ENCODE peak calls at places on chromosomes 13 and 19, in ten cellular contexts. U is spleen; F is SHP77; C is NCI-H1092 treated with DMSO at 0.1 percent for 48 hours; N is mesothelial cell of epicardium; Y is activated T-cell treated with anti-CD3 and anti-CD28 coated beads, Interleukin-2, amount 50 U/mL, for 1 hour; L is thoracic aorta; X is GM06990; P is HEK293T; I is stimulated activated CD4-positive, alpha-beta T cell treated with anti-CD3 and anti-CD28 coated beads, Interleukin-1b, Interleukin-23, amount 100 ng/mL, for 24 hours. Q is an unnamed sample.

GRCh38 chr19:49502866-49503581 is 6.8 kb downstream of the RPS11 start:
- DNase-seq in U (no peak), F (no peak), C (peak), N (no peak), Y (peak), L (no peak), X (no peak), P (peak), I (no peak), Q (peak)

GRCh38 chr19:7748756-7749155 is 1.4 kb upstream of the CD209 start:
- DNase-seq in U (no peak), F (no peak), C (peak), N (no peak), Y (no peak), L (no peak), X (no peak), P (no peak), I (no peak), Q (peak)

GRCh38 chr13:44092053-44092452 is 212.3 kb downstream of the LACC1 start:
- DNase-seq in U (no peak), F (no peak), C (no peak), N (no peak), Y (no peak), L (no peak), X (no peak), P (no peak), I (no peak), Q (no peak)

GRCh38 chr13:33757713-33758112 is 60.2 kb upstream of the RFC3 start:
- DNase-seq in U (no peak), F (no peak), C (no peak), N (no peak), Y (no peak), L (no peak), X (peak), P (no peak), I (no peak), Q (no peak)

GRCh38 chr13:94209110-94209509 is 270.4 kb downstream of the DCT start:
- DNase-seq in U (no peak), F (no peak), C (peak), N (no peak), Y (no peak), L (no peak), X (no peak), P (peak), I (no peak), Q (no peak)

GRCh38 chr13:42539670-42540069 is 34.3 kb upstream of the TNFSF11 start:
- DNase-seq in U (no peak), F (no peak), C (no peak), N (no peak), Y (no peak), L (no peak), X (no peak), P (no peak), I (no peak), Q (no peak)

GRCh38 chr13:105116966-105117365 is 1418.5 kb downstream of the EFNB2 start:
- DNase-seq in U (no peak), F (no peak), C (no peak), N (no peak), Y (no peak), L (no peak), X (no peak), P (no peak), I (no peak), Q (no peak)

GRCh38 chr19:49407079-49407478 is 16.2 kb downstream of the PTH2 start:
- DNase-seq in U (no peak), F (no peak), C (no peak), N (no peak), Y (no peak), L (no peak), X (no peak), P (no peak), I (no peak), Q (no peak)

GRCh38 chr13:74036373-74036772 is 97.8 kb downstream of the KLF12 start:
- DNase-seq in U (no peak), F (no peak), C (no peak), N (no peak), Y (no peak), L (no peak), X (no peak), P (no peak), I (no peak), Q (peak)

GRCh38 chr13:45949161-45949560 is 97.6 kb upstream of the SIAH3 start:
- DNase-seq in U (no peak), F (no peak), C (no peak), N (no peak), Y (no peak), L (no peak), X (no peak), P (no peak), I (no peak), Q (no peak)

GRCh38 chr19:37695144-37695899 is 24.2 kb downstream of the ZNF607 start:
- DNase-seq in U (no peak), F (no peak), C (no peak), N (no peak), Y (no peak), L (no peak), X (no peak), P (no peak), I (no peak), Q (no peak)

GRCh38 chr13:78875792-78876580 is 217.0 kb upstream of the OBI1 start:
- DNase-seq in U (no peak), F (no peak), C (no peak), N (no peak), Y (no peak), L (no peak), X (peak), P (peak), I (no peak), Q (peak)

GRCh38 chr19:38693380-38694223 is 46.2 kb downstream of the ACTN4 start:
- DNase-seq in U (peak), F (no peak), C (no peak), N (no peak), Y (peak), L (no peak), X (no peak), P (no peak), I (no peak), Q (peak)

GRCh38 chr19:2544576-2545415 is 68.9 kb downstream of the GADD45B start:
- DNase-seq in U (peak), F (no peak), C (no peak), N (no peak), Y (no peak), L (no peak), X (no peak), P (no peak), I (no peak), Q (no peak)

GRCh38 chr13:30584332-30584731 is 33.4 kb upstream of the USPL1 start:
- DNase-seq in U (no peak), F (no peak), C (no peak), N (no peak), Y (no peak), L (no peak), X (no peak), P (no peak), I (no peak), Q (no peak)

GRCh38 chr13:44302948-44303575 is 70.6 kb upstream of the SERP2 start:
- DNase-seq in U (no peak), F (no peak), C (no peak), N (no peak), Y (no peak), L (no peak), X (no peak), P (no peak), I (no peak), Q (no peak)

GRCh38 chr19:11587302-11587972 is 9.8 kb upstream of the ZNF627 start:
- DNase-seq in U (peak), F (peak), C (peak), N (peak), Y (peak), L (peak), X (peak), P (peak), I (peak), Q (peak)

GRCh38 chr13:99196466-99197256 is 4.0 kb upstream of the UBAC2 start:
- DNase-seq in U (no peak), F (no peak), C (no peak), N (no peak), Y (no peak), L (no peak), X (no peak), P (no peak), I (no peak), Q (no peak)

GRCh38 chr19:23887642-23888041 is 27.0 kb upstream of the ZNF726 start:
- DNase-seq in U (no peak), F (no peak), C (no peak), N (no peak), Y (no peak), L (no peak), X (no peak), P (no peak), I (no peak), Q (no peak)